ENCODE peak calls at places on chromosomes 2 and 18, in seven cellular contexts. O is nephron progenitor cell, X is GM03348, N is Caki2, J is nucleus accumbens, E is body of pancreas, H is lower lobe of right lung. C is an unnamed sample.

GRCh38 chr18:26091047-26091630 is 726 bp upstream of the SS18 start:
- DNase-seq in O (no peak), X (peak), N (no peak), J (no peak), E (peak), H (no peak), C (peak)

GRCh38 chr2:125710561-125710960 is 945.4 kb upstream of the GYPC start:
- DNase-seq in O (no peak), X (no peak), N (no peak), J (no peak), E (no peak), H (no peak), C (no peak)

GRCh38 chr2:221100467-221101089 is 471.5 kb downstream of the EPHA4 start:
- DNase-seq in O (no peak), X (no peak), N (peak), J (no peak), E (no peak), H (no peak), C (no peak)

GRCh38 chr18:41543815-41544214 is 411.2 kb upstream of the PIK3C3 start:
- DNase-seq in O (no peak), X (no peak), N (no peak), J (no peak), E (no peak), H (no peak), C (no peak)

GRCh38 chr2:35787302-35788031 is 568.1 kb upstream of the CRIM1 start:
- DNase-seq in O (no peak), X (no peak), N (no peak), J (no peak), E (no peak), H (no peak), C (peak)

GRCh38 chr2:239522740-239523119 is 121.9 kb upstream of the HDAC4 start:
- DNase-seq in O (no peak), X (no peak), N (no peak), J (no peak), E (no peak), H (no peak), C (no peak)

GRCh38 chr2:236112466-236112865 is 55.7 kb downstream of the GBX2 start:
- DNase-seq in O (no peak), X (no peak), N (no peak), J (no peak), E (no peak), H (no peak), C (no peak)

GRCh38 chr18:36519358-36519757 is 221.8 kb downstream of the FHOD3 start:
- DNase-seq in O (no peak), X (peak), N (no peak), J (no peak), E (no peak), H (no peak), C (no peak)

GRCh38 chr18:62607302-62607701 is 84.5 kb downstream of the ZCCHC2 start:
- DNase-seq in O (no peak), X (no peak), N (no peak), J (no peak), E (no peak), H (no peak), C (no peak)

GRCh38 chr18:12645751-12646203 is 12.1 kb downstream of the SPIRE1 start:
- DNase-seq in O (no peak), X (no peak), N (no peak), J (no peak), E (peak), H (peak), C (no peak)

GRCh38 chr2:47510745-47511144 is 107.8 kb downstream of the MSH2 start:
- DNase-seq in O (no peak), X (no peak), N (no peak), J (no peak), E (no peak), H (no peak), C (no peak)

GRCh38 chr2:65436825-65437221 is 4.4 kb upstream of the SPRED2 start:
- DNase-seq in O (peak), X (peak), N (no peak), J (no peak), E (no peak), H (no peak), C (no peak)

GRCh38 chr2:232042911-232043564 is 81.5 kb downstream of the DIS3L2 start:
- DNase-seq in O (no peak), X (peak), N (no peak), J (no peak), E (no peak), H (no peak), C (no peak)

GRCh38 chr2:218877891-218878290 is 2.8 kb upstream of the WNT10A start:
- DNase-seq in O (no peak), X (no peak), N (no peak), J (no peak), E (no peak), H (no peak), C (no peak)

GRCh38 chr2:152466925-152467676 is 132.1 kb downstream of the FMNL2 start:
- DNase-seq in O (no peak), X (peak), N (no peak), J (no peak), E (peak), H (no peak), C (peak)

GRCh38 chr2:235567842-235568241 is 74.0 kb downstream of the AGAP1 start:
- DNase-seq in O (no peak), X (no peak), N (no peak), J (no peak), E (no peak), H (no peak), C (no peak)

GRCh38 chr2:23390152-23390551 is 5.2 kb downstream of the KLHL29 start:
- DNase-seq in O (no peak), X (no peak), N (no peak), J (no peak), E (no peak), H (no peak), C (peak)

GRCh38 chr2:226475650-226476049 is 324.0 kb downstream of the IRS1 start:
- DNase-seq in O (no peak), X (peak), N (peak), J (no peak), E (no peak), H (no peak), C (no peak)

GRCh38 chr2:225002039-225002655 is 40.1 kb downstream of the DOCK10 start:
- DNase-seq in O (peak), X (peak), N (peak), J (no peak), E (peak), H (no peak), C (peak)

GRCh38 chr18:42157420-42157819 is 202.4 kb downstream of the PIK3C3 start:
- DNase-seq in O (no peak), X (no peak), N (no peak), J (no peak), E (no peak), H (no peak), C (no peak)

GRCh38 chr18:34122724-34123334 is 101.9 kb downstream of the NOL4 start:
- DNase-seq in O (peak), X (peak), N (peak), J (no peak), E (peak), H (no peak), C (peak)

GRCh38 chr2:62412347-62412742 is 93.7 kb downstream of the TMEM17 start:
- DNase-seq in O (no peak), X (no peak), N (no peak), J (no peak), E (no peak), H (no peak), C (no peak)

GRCh38 chr2:121476714-121477113 is 54.0 kb upstream of the RNU4ATAC start:
- DNase-seq in O (no peak), X (no peak), N (no peak), J (no peak), E (no peak), H (no peak), C (no peak)

GRCh38 chr2:143083636-143084035 is 45.6 kb upstream of the ARHGAP15 start:
- DNase-seq in O (no peak), X (peak), N (peak), J (no peak), E (peak), H (no peak), C (peak)

GRCh38 chr2:146229513-146230155 is 1615.2 kb upstream of the ACVR2A start:
- DNase-seq in O (no peak), X (no peak), N (no peak), J (no peak), E (no peak), H (no peak), C (no peak)

GRCh38 chr2:147989809-147990403 is 30.6 kb downstream of the ORC4 start:
- DNase-seq in O (no peak), X (peak), N (peak), J (no peak), E (peak), H (no peak), C (no peak)

GRCh38 chr2:61396005-61396404 is 74.9 kb downstream of the USP34 start:
- DNase-seq in O (no peak), X (peak), N (no peak), J (no peak), E (no peak), H (no peak), C (no peak)

GRCh38 chr2:32863803-32864202 is 83.0 kb upstream of the LTBP1 start:
- DNase-seq in O (no peak), X (no peak), N (no peak), J (no peak), E (no peak), H (no peak), C (peak)

GRCh38 chr2:230347659-230348305 is 20.8 kb downstream of the SP140L start:
- DNase-seq in O (no peak), X (no peak), N (no peak), J (no peak), E (no peak), H (no peak), C (no peak)

GRCh38 chr18:39969813-39970494 is 1985.1 kb upstream of the PIK3C3 start:
- DNase-seq in O (no peak), X (no peak), N (no peak), J (no peak), E (no peak), H (no peak), C (no peak)